ENCODE peak calls at places on chromosome 9, in four cellular contexts. Y is cardiac fibroblast, D is left ventricle myocardium inferior, B is epithelial cell of proximal tubule. L is an unnamed sample.

GRCh38 chr9:4857163-4857562 is 64.4 kb downstream of the RCL1 start:
- DNase-seq in Y (no peak), D (no peak), B (no peak), L (no peak)

GRCh38 chr9:100856238-100856637 is 172.3 kb upstream of the PLPPR1 start:
- DNase-seq in Y (no peak), D (no peak), B (peak), L (no peak)

GRCh38 chr9:80061940-80062339 is 490.2 kb downstream of the TLE4 start:
- DNase-seq in Y (peak), D (no peak), B (peak), L (peak)

GRCh38 chr9:111300140-111300735 is 29.8 kb downstream of the OR2K2 start:
- DNase-seq in Y (no peak), D (no peak), B (no peak), L (no peak)

GRCh38 chr9:133458643-133459312 is 1.0 kb upstream of the CACFD1 start:
- DNase-seq in Y (no peak), D (no peak), B (no peak), L (no peak)

GRCh38 chr9:93603906-93604326 is 27.5 kb downstream of the PHF2 start:
- DNase-seq in Y (no peak), D (no peak), B (no peak), L (no peak)

GRCh38 chr9:2336055-2336454 is 285.5 kb upstream of the VLDLR start:
- DNase-seq in Y (peak), D (no peak), B (no peak), L (no peak)

GRCh38 chr9:88358743-88359142 is 29.5 kb upstream of the SPIN1 start:
- DNase-seq in Y (no peak), D (no peak), B (no peak), L (no peak)

GRCh38 chr9:101727621-101728524 is 10.6 kb downstream of the GRIN3A start:
- DNase-seq in Y (peak), D (no peak), B (no peak), L (no peak)

GRCh38 chr9:116015855-116016254 is 137.7 kb upstream of the PAPPA start:
- DNase-seq in Y (no peak), D (no peak), B (no peak), L (no peak)

GRCh38 chr9:16136961-16137360 is 584.1 kb downstream of the CCDC171 start:
- DNase-seq in Y (peak), D (peak), B (no peak), L (peak)

GRCh38 chr9:34594177-34594576 is 4.7 kb upstream of the CNTFR start:
- DNase-seq in Y (no peak), D (no peak), B (no peak), L (no peak)

GRCh38 chr9:69577123-69577522 is 95.0 kb downstream of the APBA1 start:
- DNase-seq in Y (peak), D (no peak), B (no peak), L (no peak)

GRCh38 chr9:89215342-89215741 is 36.7 kb upstream of the SHC3 start:
- DNase-seq in Y (no peak), D (no peak), B (no peak), L (no peak)

GRCh38 chr9:121557581-121558422 is 58.2 kb upstream of the GGTA1 start:
- DNase-seq in Y (peak), D (peak), B (no peak), L (peak)

GRCh38 chr9:37025381-37026084 is 8.5 kb downstream of the PAX5 start:
- DNase-seq in Y (no peak), D (no peak), B (no peak), L (no peak)

GRCh38 chr9:17520264-17521058 is 58.4 kb upstream of the SH3GL2 start:
- DNase-seq in Y (no peak), D (no peak), B (no peak), L (no peak)

GRCh38 chr9:114361542-114361941 is 26.2 kb downstream of the AKNA start:
- DNase-seq in Y (no peak), D (no peak), B (no peak), L (no peak)

GRCh38 chr9:116605904-116606341 is 81.2 kb upstream of the TRIM32 start:
- DNase-seq in Y (no peak), D (peak), B (no peak), L (no peak)

GRCh38 chr9:76321185-76321828 is 72.9 kb downstream of the RFK start:
- DNase-seq in Y (peak), D (no peak), B (no peak), L (peak)

GRCh38 chr9:134066546-134066922 is 1.3 kb downstream of the BRD3 start:
- DNase-seq in Y (peak), D (no peak), B (no peak), L (no peak)

GRCh38 chr9:4970970-4971641 is 14.0 kb upstream of the JAK2 start:
- DNase-seq in Y (no peak), D (no peak), B (no peak), L (no peak)

GRCh38 chr9:20513126-20513913 is 109.0 kb downstream of the MLLT3 start:
- DNase-seq in Y (peak), D (no peak), B (no peak), L (no peak)

GRCh38 chr9:97500263-97500662 is 1.2 kb upstream of the TMOD1 start:
- DNase-seq in Y (no peak), D (no peak), B (no peak), L (no peak)

GRCh38 chr9:135500071-135500524 is 384 bp upstream of the MRPS2 start:
- DNase-seq in Y (peak), D (no peak), B (no peak), L (no peak)

GRCh38 chr9:97980918-97981827 is 2.0 kb upstream of the ANP32B start:
- DNase-seq in Y (no peak), D (peak), B (no peak), L (no peak)

GRCh38 chr9:21873540-21874221 is 71.2 kb downstream of the MTAP start:
- DNase-seq in Y (peak), D (no peak), B (peak), L (no peak)

GRCh38 chr9:112719696-112720095 is 1.8 kb upstream of the INIP start:
- DNase-seq in Y (peak), D (no peak), B (no peak), L (no peak)

GRCh38 chr9:111851536-111851935 is 45.1 kb upstream of the UGCG start:
- DNase-seq in Y (peak), D (no peak), B (no peak), L (no peak)

GRCh38 chr9:36136894-36137391 is 410 bp downstream of the GLIPR2 start:
- DNase-seq in Y (no peak), D (no peak), B (no peak), L (no peak)

GRCh38 chr9:32992596-32993238 is 8.7 kb downstream of the APTX start:
- DNase-seq in Y (peak), D (no peak), B (peak), L (no peak)

GRCh38 chr9:135334953-135335460 is 144.6 kb upstream of the PPP1R26 start:
- DNase-seq in Y (no peak), D (no peak), B (no peak), L (no peak)

GRCh38 chr9:117744856-117745389 is 40.7 kb downstream of the TLR4 start:
- DNase-seq in Y (peak), D (peak), B (no peak), L (no peak)

GRCh38 chr9:14326264-14326826 is 12.4 kb upstream of the NFIB start:
- DNase-seq in Y (peak), D (no peak), B (no peak), L (no peak)

GRCh38 chr9:107744873-107745272 is 255.3 kb upstream of the KLF4 start:
- DNase-seq in Y (no peak), D (no peak), B (no peak), L (no peak)

GRCh38 chr9:14692918-14693861 is at the start of gene ZDHHC21:
- DNase-seq in Y (peak), D (peak), B (no peak), L (no peak)

DNA sequence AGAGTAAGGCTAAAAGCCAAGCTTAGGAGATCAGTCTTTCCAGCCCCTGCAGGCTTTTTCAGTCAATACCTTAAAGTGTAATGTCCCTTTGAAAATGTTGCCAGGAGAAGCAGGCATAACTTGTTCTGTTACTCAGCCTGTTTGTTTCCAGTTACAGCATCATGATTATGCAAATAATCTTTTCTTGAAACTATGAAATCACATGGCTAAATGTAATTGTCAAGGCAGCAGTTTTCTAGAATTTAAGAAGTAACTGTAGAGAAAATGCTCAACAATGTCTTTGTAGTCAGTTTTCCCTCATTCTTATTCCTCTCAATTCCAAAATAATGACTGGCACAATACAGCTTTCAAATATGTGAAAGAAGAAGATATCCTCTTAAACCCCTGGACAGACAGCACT is 1.9 kb upstream of the GPR107 start:
- DNase-seq in Y (no peak), D (no peak), B (no peak), L (no peak)
- TF ChIP-seq CTCF in Y (no peak), D (no peak), B (no peak), L (no peak)

DNA sequence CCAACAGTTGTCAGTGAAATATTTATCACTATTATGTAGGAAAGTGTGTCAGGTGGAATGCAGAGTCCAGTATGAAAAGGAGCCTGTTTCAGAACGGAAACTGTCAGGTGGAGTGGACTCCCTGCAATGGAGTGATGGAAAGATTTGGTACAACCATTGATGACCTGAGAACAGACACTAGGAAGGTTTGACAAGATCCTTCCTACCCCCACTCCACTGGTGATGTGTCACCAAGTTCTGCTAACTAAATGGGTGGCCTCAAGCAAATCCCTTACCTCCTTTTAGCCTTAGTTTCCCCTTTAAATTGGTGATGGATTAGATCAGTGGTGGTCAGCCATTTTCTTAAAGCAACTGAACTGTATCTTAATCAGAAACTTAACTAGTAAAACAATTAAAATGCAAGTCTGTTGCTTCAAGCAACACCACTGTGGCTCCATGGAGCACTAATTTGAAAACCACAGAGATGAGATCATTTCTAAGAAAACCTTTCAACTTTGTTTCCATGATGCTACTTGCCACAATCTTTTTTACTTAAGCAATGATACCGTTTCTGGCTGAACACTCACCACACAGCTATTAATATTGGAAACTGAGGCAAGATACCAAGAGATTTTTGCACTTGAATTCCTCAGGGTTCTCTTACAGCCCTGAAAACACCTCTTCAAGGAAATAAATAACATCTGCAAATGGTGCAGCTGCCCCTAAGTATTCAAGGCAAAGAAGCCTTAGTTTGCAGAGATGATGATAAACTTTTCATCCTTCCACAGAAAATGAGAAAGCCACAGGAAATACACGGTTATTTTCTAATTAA is 140.6 kb downstream of the ERCC6L2 start:
- DNase-seq in Y (no peak), D (no peak), B (peak), L (no peak)
- H3K4me3 ChIP-seq in Y (no peak), D (no peak), B (no peak), L (no peak)

DNA sequence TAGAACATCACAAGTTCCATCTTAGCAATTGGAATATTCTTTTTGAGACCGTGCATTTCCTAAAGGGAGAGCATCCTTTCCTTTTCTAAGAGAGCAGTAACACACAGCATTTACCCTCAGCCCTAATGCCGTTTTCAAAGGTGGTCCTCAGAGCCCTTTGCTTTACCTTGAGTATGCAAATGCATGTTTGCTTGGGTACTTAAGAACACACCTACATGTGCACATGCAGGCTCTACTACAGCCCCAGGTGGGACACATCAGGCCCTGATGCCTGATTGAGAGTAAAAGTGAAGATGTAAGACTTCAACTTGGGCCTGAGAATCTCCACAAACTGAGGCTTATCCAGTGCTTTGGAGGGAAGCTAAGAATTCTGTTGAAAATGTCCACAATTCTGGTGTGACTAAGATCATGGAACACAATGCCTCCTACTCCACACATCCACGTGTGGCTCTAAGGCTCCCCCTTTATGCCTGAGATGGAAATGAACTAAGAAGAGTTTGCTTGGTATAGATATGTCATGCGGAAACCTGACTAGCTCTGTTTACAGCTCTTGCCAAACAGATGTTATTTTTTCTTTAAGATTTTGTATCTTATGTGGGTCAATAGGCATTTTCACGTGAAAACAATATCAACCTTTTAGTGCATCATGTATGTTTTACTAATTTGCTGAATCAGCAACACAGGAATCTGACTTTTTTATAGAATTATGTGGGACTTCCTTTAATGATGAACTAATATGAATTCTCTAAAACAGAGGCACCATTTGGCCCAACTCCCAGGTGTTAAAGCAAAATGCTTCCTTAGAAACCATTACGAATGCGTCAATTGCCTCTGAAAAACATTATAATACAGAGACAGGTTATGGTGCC is 48.9 kb upstream of the SLC2A8 start:
- DNase-seq in Y (peak), D (no peak), B (no peak), L (no peak)
- TF ChIP-seq CTCF in Y (peak), D (no peak), B (peak), L (no peak)

DNA sequence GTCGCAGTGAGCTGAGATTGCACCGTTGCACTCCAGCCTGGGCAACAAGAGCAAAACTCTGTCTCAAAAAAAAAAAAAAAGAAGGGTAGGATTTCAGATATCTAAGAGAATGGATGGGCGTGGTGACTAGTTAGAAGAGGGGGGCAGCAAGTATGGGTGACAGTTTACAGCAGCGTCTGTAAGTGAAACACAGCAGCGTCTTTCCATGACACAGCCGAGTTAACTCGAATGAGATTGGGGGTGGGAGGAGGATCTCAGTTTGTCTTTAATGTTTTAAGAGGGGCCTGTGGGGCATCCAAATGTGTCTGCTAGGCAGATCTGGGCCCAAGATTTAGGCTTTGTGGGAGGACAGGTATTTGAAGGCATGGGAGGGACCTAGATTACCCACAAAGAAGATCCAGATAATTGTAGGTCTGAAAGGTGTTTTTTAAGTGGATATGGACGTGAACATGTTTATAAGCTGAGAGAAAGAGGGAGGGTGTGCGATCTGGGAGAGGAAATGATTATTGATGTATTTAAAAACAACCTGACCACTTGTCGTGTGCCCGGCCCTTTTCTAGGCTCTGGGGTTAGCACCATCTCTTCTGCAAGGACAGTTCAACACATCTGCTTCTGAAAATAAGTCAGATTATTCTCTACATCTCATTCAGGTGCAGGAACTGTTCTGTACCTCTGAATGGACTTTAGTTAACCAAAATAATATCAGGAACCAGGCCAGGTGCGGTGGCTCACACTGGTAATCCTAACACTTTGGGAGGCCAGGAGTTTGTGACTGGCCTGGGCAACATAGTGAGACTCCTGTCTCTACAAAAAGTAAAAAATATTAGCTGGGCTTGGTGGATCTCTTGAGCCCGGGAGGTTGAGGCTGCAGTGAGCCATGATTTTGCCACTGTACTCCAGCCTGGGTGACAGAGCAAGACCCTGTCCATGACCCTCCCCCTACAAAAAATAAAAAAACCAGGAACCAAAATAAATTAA is 2.5 kb downstream of the CEP78 start:
- DNase-seq in Y (no peak), D (no peak), B (no peak), L (no peak)
- H3K4me3 ChIP-seq in Y (no peak), D (no peak), B (no peak), L (no peak)

L was measured in AG09309.